ENCODE peak calls at places on chromosomes 13 and 19, in six cellular contexts. S, R, U, I, Z and D are unnamed samples.

GRCh38 chr13:30743319-30744055 is 8.1 kb downstream of the ALOX5AP start:
- DNase-seq in S (no peak), R (no peak), U (no peak), I (peak; percentile 29), Z (peak; percentile 59), D (peak; percentile 20)

GRCh38 chr13:47903836-47904235 is 97.2 kb downstream of the SUCLA2 start:
- DNase-seq in S (no peak), R (no peak), U (no peak), I (no peak), Z (no peak), D (no peak)

GRCh38 chr19:18366027-18366435 is 19.9 kb upstream of the GDF15 start:
- DNase-seq in S (no peak), R (no peak), U (no peak), I (no peak), Z (no peak), D (no peak)

GRCh38 chr19:3270908-3271307 is 46.4 kb downstream of the CELF5 start:
- DNase-seq in S (no peak), R (peak; percentile 75), U (no peak), I (no peak), Z (no peak), D (peak; percentile 41)

GRCh38 chr19:440391-441212 is 20.2 kb downstream of the SHC2 start:
- DNase-seq in S (no peak), R (peak; percentile 10), U (no peak), I (no peak), Z (no peak), D (no peak)

GRCh38 chr13:23608704-23609413 is 38.6 kb downstream of the TNFRSF19 start:
- DNase-seq in S (no peak), R (no peak), U (peak; percentile 59), I (no peak), Z (no peak), D (peak; percentile 28)

GRCh38 chr13:64446372-64446771 is 2783.8 kb downstream of the PCDH9 start:
- DNase-seq in S (no peak), R (no peak), U (no peak), I (no peak), Z (peak; percentile 5), D (no peak)

GRCh38 chr13:42379241-42379640 is 107.3 kb downstream of the AKAP11 start:
- DNase-seq in S (no peak), R (no peak), U (no peak), I (no peak), Z (no peak), D (no peak)

GRCh38 chr19:2636897-2637683 is 65.4 kb downstream of the GNG7 start:
- DNase-seq in S (peak; percentile 89), R (peak; percentile 75), U (peak; percentile 37), I (peak; percentile 72), Z (peak; percentile 54), D (peak; percentile 64)

GRCh38 chr13:109357751-109358150 is 428.6 kb downstream of the IRS2 start:
- DNase-seq in S (no peak), R (no peak), U (no peak), I (no peak), Z (no peak), D (no peak)

GRCh38 chr19:42422092-42422575 is 5.1 kb downstream of the LIPE start:
- DNase-seq in S (no peak), R (no peak), U (peak; percentile 60), I (no peak), Z (no peak), D (no peak)

GRCh38 chr13:98475521-98475920 is 101.4 kb downstream of the STK24 start:
- DNase-seq in S (no peak), R (no peak), U (no peak), I (no peak), Z (peak; percentile 38), D (peak; percentile 25)

GRCh38 chr13:27053235-27053884 is 118.3 kb downstream of the USP12 start:
- DNase-seq in S (no peak), R (no peak), U (no peak), I (no peak), Z (peak; percentile 36), D (no peak)

GRCh38 chr19:42281175-42282035 is 12.4 kb downstream of the CIC start:
- DNase-seq in S (no peak), R (no peak), U (peak; percentile 85), I (no peak), Z (peak; percentile 46), D (peak; percentile 51)

GRCh38 chr19:343941-344624 is 513 bp downstream of the MIER2 start:
- DNase-seq in S (no peak), R (no peak), U (no peak), I (no peak), Z (no peak), D (peak; percentile 22)

GRCh38 chr13:51577690-51578089 is 6.6 kb upstream of the WDFY2 start:
- DNase-seq in S (no peak), R (no peak), U (no peak), I (no peak), Z (no peak), D (no peak)

GRCh38 chr13:106087201-106087600 is 448.3 kb downstream of the EFNB2 start:
- DNase-seq in S (no peak), R (no peak), U (no peak), I (no peak), Z (no peak), D (no peak)

GRCh38 chr19:17328517-17329060 is 6.1 kb downstream of the ANO8 start:
- DNase-seq in S (peak; percentile 76), R (peak; percentile 56), U (no peak), I (no peak), Z (no peak), D (no peak)
- TF ChIP-seq CTCF in S (no peak), R (no peak), U (no peak), I (no peak), Z (no peak), D (no peak)

GRCh38 chr19:10699650-10700335 is 1.4 kb upstream of the QTRT1 start:
- DNase-seq in S (peak; percentile 75), R (peak; percentile 69), U (no peak), I (peak; percentile 74), Z (peak; percentile 55), D (peak; percentile 47)

GRCh38 chr19:10707440-10707839 is 6.2 kb downstream of the QTRT1 start:
- DNase-seq in S (no peak), R (no peak), U (no peak), I (no peak), Z (no peak), D (no peak)

GRCh38 chr19:10706990-10707389 is 5.8 kb downstream of the QTRT1 start:
- DNase-seq in S (no peak), R (no peak), U (no peak), I (no peak), Z (no peak), D (no peak)

DNA sequence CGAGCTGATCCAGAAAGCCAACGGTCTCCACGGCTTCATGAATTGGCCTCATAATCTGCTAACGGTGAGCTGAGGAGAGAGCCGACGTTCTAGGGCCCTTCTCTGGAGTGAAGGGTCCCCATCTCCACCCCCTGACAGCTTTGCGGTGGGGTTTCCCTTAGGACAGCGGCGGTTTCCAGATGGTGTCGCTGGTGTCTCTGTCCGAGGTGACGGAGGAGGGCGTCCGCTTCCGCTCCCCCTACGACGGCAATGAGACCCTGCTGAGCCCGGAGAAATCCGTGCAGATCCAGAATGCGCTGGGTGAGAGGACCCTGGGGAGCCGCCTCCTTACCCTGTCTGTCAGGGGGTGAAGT is 692 bp downstream of the QTRT1 start:
- DNase-seq in S (peak; percentile 65), R (no peak), U (no peak), I (no peak), Z (no peak), D (no peak)
- TF ChIP-seq CTCF in S (no peak), R (no peak), U (no peak), I (no peak), Z (no peak), D (no peak)

DNA sequence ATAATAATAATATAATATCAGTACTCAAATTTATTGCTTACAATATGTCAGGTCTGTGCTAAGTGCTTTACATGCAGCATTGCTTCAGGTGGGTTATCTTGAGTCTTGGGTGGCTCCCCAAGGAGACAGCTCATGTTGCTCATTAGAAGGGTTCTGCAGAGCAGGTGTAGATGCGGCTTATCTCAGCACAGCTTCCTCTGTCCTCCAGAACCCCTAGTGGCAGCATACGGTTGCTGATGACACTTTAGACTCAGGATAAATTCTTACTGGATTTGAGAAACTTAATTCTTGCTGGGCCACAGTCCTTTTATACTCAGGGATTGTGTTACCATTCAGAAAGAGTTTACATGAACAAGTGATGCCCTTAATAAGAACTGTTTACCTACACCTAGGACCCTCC is 8.9 kb downstream of the COG3 start:
- DNase-seq in S (no peak), R (peak; percentile 41), U (no peak), I (no peak), Z (no peak), D (no peak)
- TF ChIP-seq CTCF in S (peak; percentile 22), R (peak; percentile 33), U (no peak), I (no peak), Z (peak; percentile 15), D (no peak)

GRCh38 chr13:73403362-73404150 is 344.8 kb downstream of the KLF5 start:
- DNase-seq in S (no peak), R (no peak), U (no peak), I (no peak), Z (no peak), D (no peak)

GRCh38 chr13:73404581-73404980 is 345.8 kb downstream of the KLF5 start:
- DNase-seq in S (no peak), R (no peak), U (no peak), I (no peak), Z (no peak), D (no peak)

GRCh38 chr13:73397486-73398020 is 338.7 kb downstream of the KLF5 start:
- DNase-seq in S (no peak), R (no peak), U (no peak), I (no peak), Z (no peak), D (no peak)

GRCh38 chr13:73401769-73402168 is 343.0 kb downstream of the KLF5 start:
- DNase-seq in S (no peak), R (no peak), U (no peak), I (no peak), Z (no peak), D (no peak)

GRCh38 chr13:73399347-73400216 is 340.8 kb downstream of the KLF5 start:
- DNase-seq in S (no peak), R (no peak), U (no peak), I (peak; percentile 68), Z (peak; percentile 34), D (peak; percentile 21)
- TF ChIP-seq CTCF in S (no peak), R (no peak), U (no peak), I (no peak), Z (no peak), D (no peak)